ENCODE peak calls at places on chromosomes 16 and 17, in four cellular contexts. O, F, E and L are unnamed samples.

GRCh38 chr17:67751101-67752074 is 33.7 kb downstream of the NOL11 start:
- DNase-seq in E (no peak), F (no peak), O (no peak), L (no peak)

GRCh38 chr16:2370725-2371124 is 30.2 kb upstream of the ABCA3 start:
- DNase-seq in F (no peak), E (no peak), O (no peak), L (no peak)

GRCh38 chr17:77475012-77475976 is 334.5 kb downstream of the SEC14L1 start:
- DNase-seq in F (peak), O (no peak), E (no peak), L (no peak)

GRCh38 chr16:20911361-20911760 is 10.8 kb downstream of the LYRM1 start:
- DNase-seq in F (no peak), O (no peak), E (no peak), L (no peak)

GRCh38 chr17:75638893-75639292 is 5.7 kb downstream of the SMIM5 start:
- DNase-seq in O (no peak), E (no peak), F (no peak), L (no peak)

GRCh38 chr16:50246299-50247122 is 19.8 kb upstream of the ADCY7 start:
- DNase-seq in O (no peak), F (no peak), E (peak), L (no peak)

GRCh38 chr16:83899272-83899897 is 470 bp downstream of the MLYCD start:
- DNase-seq in O (peak), F (peak), E (peak), L (no peak)

GRCh38 chr16:3494574-3494973 is 715 bp downstream of the C16orf90 start:
- DNase-seq in O (no peak), E (no peak), F (no peak), L (no peak)

GRCh38 chr17:59373879-59374495 is 42.5 kb downstream of the YPEL2 start:
- DNase-seq in F (no peak), E (no peak), O (no peak), L (no peak)

GRCh38 chr17:82636626-82637598 is 11.3 kb downstream of the WDR45B start:
- DNase-seq in E (no peak), F (no peak), O (no peak), L (no peak)

GRCh38 chr16:11757671-11758545 is 15.3 kb upstream of the TXNDC11 start:
- DNase-seq in E (no peak), F (no peak), O (no peak), L (no peak)

GRCh38 chr16:23975293-23975692 is 139.5 kb downstream of the PRKCB start:
- DNase-seq in E (no peak), F (no peak), O (no peak), L (no peak)

GRCh38 chr17:44210342-44211192 is 8.9 kb downstream of the UBTF start:
- DNase-seq in O (peak), F (peak), E (peak), L (peak)

GRCh38 chr17:47223007-47223406 is 13.9 kb downstream of the MYL4 start:
- DNase-seq in E (no peak), F (no peak), O (no peak), L (no peak)

GRCh38 chr17:13475574-13476223 is 126.0 kb downstream of the HS3ST3A1 start:
- DNase-seq in E (no peak), O (no peak), F (no peak), L (no peak)

GRCh38 chr16:29107299-29107698 is 122.4 kb downstream of the LAT start:
- DNase-seq in F (no peak), O (no peak), E (peak), L (no peak)

GRCh38 chr17:19248149-19248922 is 11.2 kb downstream of the EPN2 start:
- DNase-seq in O (no peak), F (no peak), E (no peak), L (no peak)

GRCh38 chr17:8968503-8968902 is 3.0 kb upstream of the PIK3R5 start:
- DNase-seq in E (no peak), F (no peak), O (no peak), L (no peak)

GRCh38 chr16:10318798-10319500 is 66.9 kb upstream of the ATF7IP2 start:
- DNase-seq in O (no peak), E (no peak), F (no peak), L (no peak)

GRCh38 chr17:28530926-28531325 is 21.5 kb downstream of the UNC119 start:
- DNase-seq in O (no peak), F (no peak), E (no peak), L (no peak)

GRCh38 chr16:31706318-31706717 is 167.3 kb upstream of the ZNF267 start:
- DNase-seq in F (no peak), E (no peak), O (no peak), L (no peak)

GRCh38 chr17:66604381-66604780 is 230.5 kb upstream of the CACNG5 start:
- DNase-seq in O (no peak), E (no peak), F (no peak), L (no peak)

GRCh38 chr17:10314332-10314731 is 58.5 kb downstream of the MYH13 start:
- DNase-seq in E (no peak), F (no peak), O (no peak), L (no peak)

GRCh38 chr17:55769625-55770000 is 18.8 kb downstream of the PCTP start:
- DNase-seq in F (no peak), E (no peak), O (no peak), L (no peak)

GRCh38 chr17:48759288-48759687 is 30.7 kb upstream of the HOXB13 start:
- DNase-seq in E (no peak), F (no peak), O (no peak), L (no peak)

GRCh38 chr16:55876854-55877253 is 1.7 kb upstream of the CES5A start:
- DNase-seq in O (no peak), F (no peak), E (no peak), L (no peak)

GRCh38 chr16:52976539-52977167 is 76.0 kb downstream of the CHD9NB start:
- DNase-seq in F (peak), E (peak), O (no peak), L (no peak)

GRCh38 chr16:15682105-15682570 is 32.1 kb downstream of the NDE1 start:
- DNase-seq in F (no peak), O (peak), E (peak), L (no peak)

GRCh38 chr16:25100511-25100910 is 11.0 kb upstream of the LCMT1 start:
- DNase-seq in O (no peak), F (no peak), E (no peak), L (no peak)

GRCh38 chr17:45346255-45347015 is 29.6 kb upstream of the MAP3K14 start:
- DNase-seq in F (no peak), E (no peak), O (no peak), L (no peak)

GRCh38 chr16:88686439-88687253 is at the start of gene SNAI3:
- DNase-seq in F (peak), O (peak), E (peak), L (no peak)

GRCh38 chr17:13385481-13385907 is 216.2 kb downstream of the HS3ST3A1 start:
- DNase-seq in F (no peak), E (no peak), O (no peak), L (no peak)

GRCh38 chr17:67647482-67647881 is 70.3 kb upstream of the NOL11 start:
- DNase-seq in E (no peak), F (peak), O (no peak), L (no peak)

GRCh38 chr17:73592531-73592961 is 51.7 kb downstream of the SDK2 start:
- DNase-seq in O (no peak), E (no peak), F (no peak), L (no peak)

GRCh38 chr16:2912330-2913199 is 834 bp downstream of the FLYWCH1 start:
- DNase-seq in F (peak), O (no peak), E (peak), L (no peak)

GRCh38 chr16:67001159-67001486 is 12.7 kb downstream of the CES4A start:
- DNase-seq in O (no peak), E (no peak), F (no peak), L (no peak)
- H3K27ac ChIP-seq in O (no peak), E (no peak), F (no peak), L (no peak)

GRCh38 chr16:87382023-87382785 is 1.4 kb downstream of the FBXO31 start:
- DNase-seq in F (no peak), E (no peak), O (no peak), L (no peak)

GRCh38 chr16:87383522-87384161 is at the start of gene FBXO31:
- DNase-seq in F (peak), E (peak), O (peak), L (peak)

GRCh38 chr16:87380403-87380802 is 3.2 kb downstream of the FBXO31 start:
- DNase-seq in E (no peak), O (no peak), F (no peak), L (no peak)

GRCh38 chr16:87384162-87384999 is 805 bp upstream of the FBXO31 start:
- DNase-seq in E (no peak), O (no peak), F (no peak), L (no peak)

GRCh38 chr16:87380875-87381274 is 2.7 kb downstream of the FBXO31 start:
- DNase-seq in F (no peak), O (no peak), E (no peak), L (no peak)
- H3K27ac ChIP-seq in F (no peak), O (no peak), E (no peak), L (peak)

DNA sequence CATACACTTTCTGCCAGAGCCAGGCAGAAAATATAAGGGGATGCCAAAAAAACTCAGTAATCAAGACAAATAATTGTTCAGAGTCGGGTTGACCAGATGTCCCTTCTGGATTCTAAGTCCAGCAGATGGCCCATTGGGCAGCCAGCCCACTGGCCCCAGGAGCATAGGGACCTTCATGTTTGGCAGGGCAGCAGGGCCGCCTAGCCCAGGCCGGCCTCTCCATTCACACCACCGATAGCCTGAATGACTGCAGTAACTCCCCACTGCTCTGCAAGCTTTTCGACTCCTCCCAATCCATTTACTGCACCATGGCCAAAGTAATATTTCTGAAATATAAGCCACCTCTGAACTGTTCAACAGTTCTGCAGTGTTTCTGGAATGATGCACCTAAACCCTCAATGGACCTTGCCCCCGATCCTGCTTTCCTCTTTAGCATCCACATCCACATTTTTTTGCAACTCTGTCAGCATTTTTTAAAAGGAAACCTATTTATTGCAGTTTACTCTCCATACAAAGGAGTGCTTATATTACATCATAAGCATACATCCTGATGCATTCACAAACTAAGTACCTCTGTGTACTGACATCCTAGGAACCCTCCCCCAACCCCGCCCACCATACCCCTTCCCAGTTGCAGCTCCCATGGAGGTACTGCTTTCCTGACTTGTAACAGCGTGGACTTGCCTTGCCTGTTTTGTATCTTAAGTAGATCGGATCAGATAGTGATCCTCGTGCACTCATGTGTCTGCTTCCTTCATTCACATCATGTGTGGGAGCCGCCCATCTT is 46.3 kb downstream of the LDHD start:
- DNase-seq in F (no peak), O (no peak), E (no peak), L (no peak)
- H3K27ac ChIP-seq in F (no peak), O (no peak), E (no peak), L (no peak)

GRCh38 chr17:81053043-81053970 is 18.4 kb downstream of the BAIAP2 start:
- DNase-seq in E (no peak), F (no peak), O (no peak), L (no peak)

GRCh38 chr17:81050645-81051625 is 16.0 kb downstream of the BAIAP2 start:
- DNase-seq in F (no peak), E (no peak), O (no peak), L (no peak)

GRCh38 chr17:81049973-81050551 is 15.1 kb downstream of the BAIAP2 start:
- DNase-seq in O (no peak), E (no peak), F (no peak), L (peak)

GRCh38 chr17:81054308-81054707 is 19.4 kb downstream of the BAIAP2 start:
- DNase-seq in F (no peak), O (no peak), E (no peak), L (no peak)

DNA sequence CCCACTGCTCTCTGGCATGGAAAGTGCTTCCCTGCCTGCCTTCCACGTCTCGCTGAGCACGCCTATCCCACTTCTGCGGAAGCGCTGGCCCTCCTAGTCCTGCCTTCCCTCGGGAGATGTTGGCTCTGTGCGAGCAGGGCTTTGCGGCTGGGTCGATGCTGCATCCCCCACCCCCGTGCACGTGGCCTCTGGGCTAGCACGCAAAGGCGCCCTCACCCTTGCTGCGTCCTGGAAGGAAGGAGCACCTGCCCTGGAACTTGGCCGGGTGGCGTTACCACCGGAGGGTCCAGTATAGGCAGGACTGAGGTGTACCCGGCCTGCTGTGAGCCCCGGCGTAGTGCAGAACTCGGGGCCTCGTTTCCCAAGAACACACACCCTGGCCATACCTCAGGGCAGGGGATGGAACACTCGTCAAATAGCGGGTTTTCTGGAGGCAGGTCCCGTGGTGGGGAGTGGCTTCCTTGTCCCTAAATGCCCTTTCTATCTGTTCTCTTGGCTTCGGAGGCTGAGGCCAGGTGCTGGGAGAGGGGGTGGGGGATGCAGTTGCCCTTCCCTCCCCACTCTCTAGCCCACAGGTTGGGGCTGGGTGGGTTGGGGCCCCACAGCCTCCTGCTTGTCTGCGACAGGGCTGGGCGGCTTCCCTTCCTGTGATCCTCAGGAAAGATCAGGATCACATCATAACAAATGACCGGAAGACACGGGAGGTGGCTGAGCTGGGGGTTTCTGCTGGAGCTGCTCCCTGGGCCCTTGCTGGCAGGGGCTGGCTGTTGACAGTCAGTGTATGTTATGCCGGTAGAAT is 17.4 kb downstream of the BAIAP2 start:
- DNase-seq in E (no peak), O (no peak), F (no peak), L (no peak)
- H3K27ac ChIP-seq in E (no peak), O (no peak), F (no peak), L (peak)